ENCODE peak calls at places on chromosomes 11 and 22, in seven cellular contexts. Z is astrocyte, I is mammary epithelial cell, K is GM23248, A is K562, P is GM23338, D is neural progenitor cell. C is an unnamed sample.

GRCh38 chr11:128862913-128863660 is 4.0 kb downstream of the KCNJ1 start:
- DNase-seq in Z (peak; percentile 61), I (peak; percentile 51), K (peak; percentile 86), A (no peak), P (no peak), D (no peak), C (no peak)

GRCh38 chr11:61776561-61777075 is 15.8 kb downstream of the TMEM258 start:
- DNase-seq in Z (peak; percentile 22), I (peak; percentile 37), K (peak; percentile 78), A (peak; percentile 86), P (peak; percentile 85), D (peak; percentile 67), C (no peak)

GRCh38 chr11:5815534-5815933 is 6.8 kb downstream of the OR52N2 start:
- DNase-seq in Z (no peak), I (no peak), K (peak; percentile 29), A (no peak), P (no peak), D (no peak), C (no peak)

GRCh38 chr11:59182457-59183151 is 10.7 kb downstream of the DTX4 start:
- DNase-seq in Z (no peak), I (peak; percentile 37), K (no peak), A (peak; percentile 36), P (peak; percentile 87), D (peak; percentile 52), C (no peak)

GRCh38 chr11:98423933-98424332 is 596.8 kb upstream of the CNTN5 start:
- DNase-seq in Z (no peak), I (no peak), K (no peak), A (no peak), P (no peak), D (no peak), C (no peak)

GRCh38 chr11:96456111-96456510 is 66.3 kb downstream of the JRKL start:
- DNase-seq in Z (no peak), I (no peak), K (no peak), A (no peak), P (peak; percentile 62), D (no peak), C (no peak)

GRCh38 chr22:37476389-37477329 is 9.5 kb downstream of the MFNG start:
- DNase-seq in Z (no peak), I (no peak), K (no peak), A (no peak), P (no peak), D (no peak), C (no peak)

GRCh38 chr11:21460082-21460481 is 732.8 kb upstream of the ANO5 start:
- DNase-seq in Z (no peak), I (no peak), K (no peak), A (no peak), P (no peak), D (no peak), C (no peak)

GRCh38 chr22:41983516-41983915 is 14.3 kb downstream of the SEPTIN3 start:
- DNase-seq in Z (no peak), I (peak; percentile 57), K (peak; percentile 66), A (no peak), P (no peak), D (no peak), C (peak; percentile 45)

GRCh38 chr11:8807544-8808225 is 103.3 kb upstream of the AKIP1 start:
- DNase-seq in Z (peak; percentile 96), I (peak; percentile 69), K (peak; percentile 84), A (no peak), P (no peak), D (no peak), C (no peak)

GRCh38 chr11:7020183-7020917 is at the start of the genes NLRP14 and ZNF214:
- DNase-seq in Z (peak; percentile 85), I (peak; percentile 88), K (peak; percentile 97), A (peak; percentile 69), P (peak; percentile 98), D (peak; percentile 98), C (peak; percentile 5)

GRCh38 chr22:35477911-35478582 is 62.6 kb upstream of the RASD2 start:
- DNase-seq in Z (peak; percentile 79), I (no peak), K (peak; percentile 70), A (peak; percentile 20), P (no peak), D (no peak), C (peak; percentile 98)

GRCh38 chr22:20563941-20564371 is 56.5 kb downstream of the MED15 start:
- DNase-seq in Z (no peak), I (no peak), K (no peak), A (no peak), P (no peak), D (no peak), C (no peak)

GRCh38 chr22:28706845-28707244 is 27.2 kb upstream of the TTC28 start:
- DNase-seq in Z (no peak), I (no peak), K (no peak), A (no peak), P (no peak), D (no peak), C (no peak)

GRCh38 chr11:96219981-96220623 is 122.9 kb downstream of the MAML2 start:
- DNase-seq in Z (no peak), I (no peak), K (peak; percentile 88), A (no peak), P (peak; percentile 45), D (peak; percentile 26), C (peak; percentile 63)

GRCh38 chr11:61969838-61970452 is 2.5 kb upstream of the FTH1 start:
- DNase-seq in Z (peak; percentile 79), I (peak; percentile 93), K (peak; percentile 91), A (no peak), P (no peak), D (no peak), C (no peak)

GRCh38 chr11:306645-307371 is 808 bp upstream of the IFITM2 start:
- DNase-seq in Z (no peak), I (no peak), K (no peak), A (no peak), P (no peak), D (no peak), C (no peak)

GRCh38 chr11:64385953-64386704 is 27.2 kb downstream of the RPS6KA4 start:
- DNase-seq in Z (peak; percentile 64), I (peak; percentile 83), K (peak; percentile 62), A (no peak), P (no peak), D (no peak), C (no peak)

GRCh38 chr11:32435511-32435946 is at the start of gene WT1:
- DNase-seq in Z (no peak), I (no peak), K (no peak), A (peak; percentile 85), P (peak; percentile 86), D (peak; percentile 87), C (no peak)
- TF ChIP-seq EZH2 in Z (peak; percentile 75), I (no peak), K (no peak), A (no peak), P (peak; percentile 94), D (peak; percentile 62), C (no peak)

GRCh38 chr11:116580828-116581227 is 192.0 kb downstream of the BUD13 start:
- DNase-seq in Z (no peak), I (no peak), K (peak; percentile 25), A (no peak), P (peak; percentile 95), D (peak; percentile 86), C (no peak)
- TF ChIP-seq EZH2 in Z (no peak), I (no peak), K (peak; percentile 12), A (no peak), P (no peak), D (peak; percentile 42), C (no peak)

GRCh38 chr22:24422078-24422665 is 5.2 kb upstream of the ADORA2A start:
- DNase-seq in Z (no peak), I (no peak), K (no peak), A (no peak), P (no peak), D (no peak), C (no peak)

GRCh38 chr22:24424901-24425775 is 2.3 kb upstream of the ADORA2A start:
- DNase-seq in Z (no peak), I (no peak), K (no peak), A (no peak), P (no peak), D (no peak), C (no peak)

GRCh38 chr22:24426436-24426835 is 963 bp upstream of the ADORA2A start:
- DNase-seq in Z (no peak), I (no peak), K (no peak), A (no peak), P (no peak), D (no peak), C (no peak)

GRCh38 chr22:24423519-24424000 is 3.8 kb upstream of the ADORA2A start:
- DNase-seq in Z (no peak), I (no peak), K (peak; percentile 71), A (peak; percentile 85), P (peak; percentile 70), D (peak; percentile 81), C (no peak)

DNA sequence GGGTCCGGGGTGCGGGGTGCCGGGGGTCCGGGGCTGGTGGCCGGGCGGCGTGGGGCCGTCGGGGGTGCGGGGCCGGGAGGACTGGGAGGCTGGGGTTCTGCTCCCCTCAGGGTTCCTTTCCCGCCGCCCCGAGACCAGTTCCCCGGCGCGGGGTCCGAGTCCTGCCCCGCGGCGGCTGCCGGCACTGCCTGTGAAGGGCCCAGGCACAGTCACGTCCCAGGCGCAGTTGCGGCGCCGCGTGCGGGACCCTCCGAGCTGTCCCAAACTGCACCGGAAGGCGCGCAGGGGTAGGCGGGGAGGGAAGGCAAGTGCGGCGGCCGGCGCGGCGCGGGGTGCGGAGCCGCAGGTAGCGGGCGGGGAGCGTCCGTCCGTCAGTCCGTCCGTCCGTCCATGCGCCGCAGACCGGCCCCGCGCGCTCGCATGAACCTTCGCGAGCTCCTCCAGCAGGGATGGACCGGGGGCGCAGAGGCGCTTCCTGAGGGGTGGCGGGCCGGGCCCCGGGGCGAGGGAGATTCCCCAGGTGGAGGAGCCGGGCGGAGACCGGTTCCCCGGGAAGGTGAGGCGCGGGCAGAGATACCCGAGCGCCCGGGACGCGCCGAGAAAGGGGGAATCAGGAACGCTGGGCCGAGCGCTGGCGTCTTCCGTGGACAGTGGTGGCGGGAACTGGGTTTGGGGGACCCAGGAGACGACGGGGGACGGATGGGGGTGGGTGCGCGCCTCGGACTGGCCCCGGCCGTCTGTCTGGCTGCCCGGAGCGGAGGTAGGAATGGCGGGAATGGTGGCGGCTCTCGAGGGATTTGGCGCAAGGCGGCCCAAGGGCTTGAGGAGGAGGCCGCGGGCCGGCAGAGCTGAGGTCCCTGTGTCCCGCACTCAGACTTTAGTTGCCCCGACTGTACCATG is 3.1 kb upstream of the ADORA2A start:
- DNase-seq in Z (no peak), I (no peak), K (peak; percentile 50), A (peak; percentile 48), P (peak; percentile 72), D (peak; percentile 67), C (no peak)
- TF ChIP-seq EZH2 in Z (peak; percentile 95), I (no peak), K (peak; percentile 57), A (no peak), P (no peak), D (peak; percentile 98), C (no peak)

GRCh38 chr22:50176850-50177536 is 6.5 kb downstream of the PANX2 start:
- DNase-seq in Z (no peak), I (no peak), K (no peak), A (no peak), P (peak; percentile 24), D (no peak), C (no peak)

GRCh38 chr22:50179937-50180726 is 5.6 kb upstream of the TRABD start:
- DNase-seq in Z (no peak), I (no peak), K (no peak), A (no peak), P (no peak), D (no peak), C (no peak)

GRCh38 chr22:50178871-50179869 is 6.5 kb upstream of the TRABD start:
- DNase-seq in Z (no peak), I (no peak), K (no peak), A (peak; percentile 45), P (no peak), D (no peak), C (no peak)

GRCh38 chr22:50177537-50178470 is 7.3 kb downstream of the PANX2 start:
- DNase-seq in Z (no peak), I (no peak), K (no peak), A (no peak), P (peak; percentile 56), D (no peak), C (no peak)

GRCh38 chr22:50178471-50178864 is 7.2 kb upstream of the TRABD start:
- DNase-seq in Z (no peak), I (no peak), K (peak; percentile 38), A (no peak), P (peak; percentile 28), D (no peak), C (no peak)
- TF ChIP-seq EZH2 in Z (no peak), I (no peak), K (no peak), A (no peak), P (no peak), D (no peak), C (no peak)